ENCODE peak calls at places on chromosomes 4 and X, in four cellular contexts. M, Q, A and B are unnamed samples.

GRCh38 chr4:156762851-156763250 is 208.7 kb downstream of the PDGFC start:
- DNase-seq in M (no peak), Q (no peak), A (no peak), B (no peak)

GRCh38 chr4:136699905-136700304 is 832.4 kb downstream of the PCDH18 start:
- DNase-seq in M (no peak), Q (no peak), A (no peak), B (no peak)

GRCh38 chrX:128739539-128739938 is 687.3 kb upstream of the ACTRT1 start:
- DNase-seq in M (no peak), Q (no peak), A (no peak), B (no peak)

GRCh38 chr4:164779811-164780216 is 25.9 kb downstream of the SMIM31 start:
- DNase-seq in M (peak), Q (peak), A (peak), B (peak)

GRCh38 chr4:149987777-149988410 is 90.4 kb upstream of the DCLK2 start:
- DNase-seq in M (no peak), Q (no peak), A (no peak), B (no peak)

GRCh38 chr4:67727124-67727850 is 26.3 kb upstream of the UBA6 start:
- DNase-seq in M (peak), Q (no peak), A (no peak), B (no peak)

GRCh38 chr4:155062948-155063347 is 145.5 kb upstream of the NPY2R start:
- DNase-seq in M (no peak), Q (no peak), A (no peak), B (no peak)

GRCh38 chr4:123505077-123505456 is 108.5 kb downstream of the SPRY1 start:
- DNase-seq in M (peak), Q (no peak), A (no peak), B (no peak)

GRCh38 chrX:131802836-131803626 is 220.1 kb upstream of the STK26 start:
- DNase-seq in M (peak), Q (peak), A (peak), B (peak)

GRCh38 chr4:80307774-80308465 is 27.6 kb upstream of the CFAP299 start:
- DNase-seq in M (peak), Q (no peak), A (no peak), B (peak)

GRCh38 chr4:163344147-163345050 is 707 bp downstream of the NPY5R start:
- DNase-seq in M (no peak), Q (no peak), A (peak), B (no peak)

GRCh38 chr4:183289688-183290087 is 30.4 kb downstream of the CLDN22 start:
- DNase-seq in M (no peak), Q (no peak), A (peak), B (peak)

GRCh38 chr4:93764647-93765246 is 63.8 kb upstream of the ATOH1 start:
- DNase-seq in M (peak), Q (no peak), A (peak), B (peak)

GRCh38 chr4:76689079-76689817 is 208.7 kb downstream of the SOWAHB start:
- DNase-seq in M (peak), Q (no peak), A (peak), B (no peak)

GRCh38 chr4:74109116-74109791 is 10.3 kb upstream of the CXCL2 start:
- DNase-seq in M (peak), Q (no peak), A (peak), B (peak)

GRCh38 chrX:104750146-104750699 is 184.2 kb downstream of the IL1RAPL2 start:
- DNase-seq in M (no peak), Q (no peak), A (no peak), B (no peak)

GRCh38 chr4:30863031-30863430 is 142.9 kb downstream of the PCDH7 start:
- DNase-seq in M (peak), Q (no peak), A (no peak), B (no peak)

GRCh38 chr4:26858035-26858918 is 2.4 kb upstream of the STIM2 start:
- DNase-seq in M (no peak), Q (no peak), A (no peak), B (no peak)

GRCh38 chr4:129926936-129927335 is 831.0 kb downstream of the C4orf33 start:
- DNase-seq in M (no peak), Q (no peak), A (no peak), B (no peak)

GRCh38 chr4:151990201-151990600 is 229.4 kb upstream of the GATB start:
- DNase-seq in M (peak), Q (no peak), A (peak), B (no peak)

GRCh38 chr4:26732356-26732755 is 128.3 kb upstream of the STIM2 start:
- DNase-seq in M (no peak), Q (no peak), A (no peak), B (no peak)

GRCh38 chrX:662126-662525 is 31.5 kb downstream of the SHOX start:
- DNase-seq in M (no peak), Q (no peak), A (no peak), B (no peak)

GRCh38 chr4:61379406-61379805 is 179.3 kb downstream of the ADGRL3 start:
- DNase-seq in M (no peak), Q (no peak), A (no peak), B (no peak)

GRCh38 chr4:61385302-61385701 is 185.2 kb downstream of the ADGRL3 start:
- DNase-seq in M (no peak), Q (no peak), A (no peak), B (no peak)

GRCh38 chr4:61375316-61375715 is 175.2 kb downstream of the ADGRL3 start:
- DNase-seq in M (no peak), Q (no peak), A (no peak), B (no peak)

GRCh38 chr4:61376301-61376700 is 176.2 kb downstream of the ADGRL3 start:
- DNase-seq in M (no peak), Q (no peak), A (no peak), B (no peak)

GRCh38 chr4:61380865-61381264 is 180.7 kb downstream of the ADGRL3 start:
- DNase-seq in M (no peak), Q (no peak), A (no peak), B (no peak)
- TF ChIP-seq RAD21 in M (no peak), Q (no peak), A (no peak), B (no peak)

GRCh38 chr4:121863787-121864186 is 6.5 kb downstream of the BBS7 start:
- DNase-seq in M (no peak), Q (no peak), A (no peak), B (no peak)
- TF ChIP-seq RCOR1 in M (no peak), Q (no peak), A (no peak), B (no peak)

GRCh38 chr4:173332963-173333657 is 1.0 kb downstream of the HMGB2 start:
- DNase-seq in M (peak), Q (no peak), A (no peak), B (no peak)

GRCh38 chr4:173334085-173334890 is at the start of gene HMGB2:
- DNase-seq in M (peak), Q (peak), A (peak), B (peak)

GRCh38 chr4:173333658-173334084 is 487 bp downstream of the HMGB2 start:
- DNase-seq in M (peak), Q (no peak), A (peak), B (peak)

GRCh38 chr4:173337463-173337862 is 3.3 kb upstream of the HMGB2 start:
- DNase-seq in M (peak), Q (no peak), A (no peak), B (no peak)

DNA sequence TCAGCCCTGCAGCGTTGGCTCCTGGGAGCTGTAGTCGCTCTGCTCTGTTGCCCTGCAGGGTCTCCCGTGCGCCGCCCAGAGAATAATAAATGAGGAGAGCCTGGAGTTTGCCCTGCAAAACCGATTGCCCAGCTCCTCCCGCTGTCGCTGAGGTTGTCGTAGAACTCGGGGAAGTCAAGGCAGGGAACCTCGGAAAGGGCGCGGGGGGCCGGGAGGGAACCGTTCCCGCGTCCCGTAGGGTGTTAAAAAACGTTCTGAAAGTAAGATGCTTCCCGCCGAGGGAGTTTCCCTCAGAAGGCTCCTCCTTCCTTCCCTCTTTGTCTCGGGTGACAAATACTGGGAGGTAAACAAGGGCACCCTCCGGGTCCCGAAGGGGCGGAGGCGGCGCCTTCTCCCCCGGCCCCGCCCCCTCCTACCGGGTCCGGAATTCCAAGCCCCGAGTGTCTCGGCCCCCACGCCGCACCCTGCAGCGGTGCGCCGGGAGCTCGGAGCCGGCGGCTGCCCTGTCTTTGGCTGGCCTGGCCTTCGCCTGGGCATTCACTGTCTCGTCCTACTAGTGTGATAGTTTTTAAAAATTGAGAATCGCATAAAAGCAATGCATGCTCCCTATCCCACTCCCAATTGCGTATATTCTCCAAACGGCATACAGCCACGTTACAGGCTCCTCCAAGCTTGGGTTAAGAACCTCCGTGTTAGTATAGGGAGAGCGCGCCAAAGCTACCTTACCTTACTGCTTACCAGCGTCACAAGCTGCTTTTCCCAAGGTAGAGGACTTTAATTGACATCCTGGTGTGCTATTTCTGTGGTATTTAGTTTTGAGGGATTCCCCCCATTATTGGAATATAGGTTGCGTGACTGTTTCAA is 965 bp upstream of the HMGB2 start:
- DNase-seq in M (peak), Q (peak), A (peak), B (peak)
- TF ChIP-seq POLR2A in M (peak), Q (peak), A (peak), B (peak)

DNA sequence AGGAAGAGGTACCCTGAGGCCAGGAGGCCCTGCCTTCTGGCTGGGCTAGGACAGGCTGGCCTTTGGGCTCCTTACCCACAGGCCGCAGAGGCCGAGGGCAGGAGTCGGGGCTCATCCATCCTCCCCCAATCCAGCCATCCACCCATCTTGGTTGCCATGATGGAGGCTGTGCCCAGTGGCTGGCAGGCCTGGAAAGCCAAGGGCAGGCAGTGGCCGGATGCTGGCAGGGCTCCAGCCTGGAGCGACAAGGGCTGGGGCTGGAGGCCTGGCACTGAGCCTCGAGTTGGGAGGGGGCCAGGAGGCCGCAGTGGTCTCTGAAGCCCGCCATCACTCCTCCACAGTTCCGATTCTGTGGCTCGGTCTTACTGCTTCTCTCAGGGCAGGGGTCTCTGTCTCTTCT is 8.6 kb upstream of the BGN start:
- DNase-seq in M (no peak), Q (no peak), A (no peak), B (no peak)
- TF ChIP-seq RAD21 in M (no peak), Q (no peak), A (no peak), B (no peak)

GRCh38 chr4:98996056-98996941 is 778 bp downstream of the METAP1 start:
- DNase-seq in M (peak), Q (no peak), A (peak), B (no peak)
- TF ChIP-seq RCOR1 in M (no peak), Q (no peak), A (no peak), B (no peak)

DNA sequence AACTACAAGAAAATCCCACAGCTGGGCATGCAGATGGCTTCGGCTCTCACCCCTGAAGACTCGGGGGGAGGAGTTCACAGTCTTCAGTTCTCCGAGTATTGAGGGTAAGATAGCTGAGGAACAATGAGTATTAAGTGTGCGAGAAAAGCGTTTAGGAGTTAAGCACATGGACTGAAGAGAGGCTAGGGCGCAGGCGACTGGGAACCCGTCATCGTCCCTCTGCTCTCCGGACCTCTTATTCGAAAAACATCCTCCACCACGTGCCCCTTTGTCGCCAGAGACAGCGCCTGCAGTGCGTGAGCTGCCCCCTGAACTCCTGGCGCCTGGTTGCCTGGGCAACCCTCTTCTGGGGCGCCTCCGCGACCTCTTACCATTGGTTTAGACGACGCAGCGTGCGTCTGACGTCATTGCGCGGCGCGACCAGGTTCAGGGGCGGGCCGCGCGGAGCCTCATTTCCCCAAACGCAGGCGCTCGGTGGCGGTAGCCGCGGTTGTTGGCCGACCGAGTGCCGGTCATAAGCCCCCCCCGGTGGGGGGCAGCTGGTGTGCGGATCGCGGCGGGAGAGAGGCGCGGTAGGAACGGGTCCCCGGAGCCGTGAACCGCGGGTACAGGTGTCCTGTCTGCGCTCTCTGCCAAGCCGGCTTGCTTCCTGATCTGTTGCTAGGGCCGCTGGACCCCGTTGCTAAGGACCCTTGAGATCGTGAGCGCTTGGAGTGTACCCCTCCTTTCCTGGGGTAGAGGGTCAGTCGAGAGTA is at the start of gene PACRGL:
- DNase-seq in M (peak), Q (peak), A (peak), B (peak)
- TF ChIP-seq POLR2A in M (peak), Q (peak), A (peak), B (peak)

GRCh38 chr4:159163522-159163921 is 60.6 kb downstream of the RAPGEF2 start:
- DNase-seq in M (no peak), Q (no peak), A (no peak), B (no peak)

GRCh38 chr4:159158989-159159388 is 56.1 kb downstream of the RAPGEF2 start:
- DNase-seq in M (no peak), Q (no peak), A (no peak), B (no peak)

GRCh38 chr4:159160242-159160641 is 57.4 kb downstream of the RAPGEF2 start:
- DNase-seq in M (no peak), Q (no peak), A (peak), B (no peak)

GRCh38 chr4:159159611-159160010 is 56.7 kb downstream of the RAPGEF2 start:
- DNase-seq in M (no peak), Q (no peak), A (no peak), B (no peak)

GRCh38 chr4:159162576-159162975 is 59.7 kb downstream of the RAPGEF2 start:
- DNase-seq in M (no peak), Q (no peak), A (no peak), B (no peak)
- TF ChIP-seq RAD21 in M (no peak), Q (no peak), A (no peak), B (no peak)

DNA sequence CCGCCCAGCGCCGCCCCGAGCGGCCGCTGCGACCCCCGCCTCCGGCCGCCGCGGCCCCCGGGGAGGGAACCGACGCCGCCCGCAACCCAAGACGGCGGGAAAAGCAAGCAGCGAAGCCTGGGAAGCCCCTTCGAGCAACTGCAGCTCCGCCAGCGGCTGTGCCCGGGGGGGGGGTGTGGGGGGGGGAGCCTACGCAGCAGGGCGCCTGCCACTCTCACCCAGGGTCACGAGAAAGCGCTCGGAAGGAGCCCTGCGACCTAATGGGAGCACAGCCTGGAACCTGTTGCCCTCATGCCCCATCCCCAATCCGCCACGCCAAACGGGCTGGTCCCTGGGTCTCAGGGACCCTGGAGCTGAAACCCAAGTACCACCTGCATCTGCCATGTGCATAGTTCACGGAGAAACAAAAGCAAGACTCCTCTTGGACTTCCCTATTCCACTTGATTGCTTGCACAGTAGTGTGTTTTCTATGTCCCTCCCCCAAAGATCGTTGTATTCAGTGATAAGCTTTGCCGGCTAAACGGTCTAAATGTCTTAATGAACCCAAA is 318 bp upstream of the GAB3 start:
- DNase-seq in M (no peak), Q (no peak), A (no peak), B (peak)
- TF ChIP-seq RCOR1 in M (no peak), Q (no peak), A (no peak), B (no peak)

GRCh38 chrX:134457708-134458107 is 2.3 kb upstream of the HPRT1 start:
- DNase-seq in M (no peak), Q (no peak), A (no peak), B (no peak)

GRCh38 chrX:134462927-134463326 is 3.0 kb downstream of the HPRT1 start:
- DNase-seq in M (no peak), Q (no peak), A (no peak), B (no peak)

GRCh38 chrX:134459683-134460004 is 321 bp upstream of the HPRT1 start:
- DNase-seq in M (no peak), Q (no peak), A (no peak), B (no peak)

GRCh38 chrX:134460861-134461218 is 875 bp downstream of the HPRT1 start:
- DNase-seq in M (peak), Q (no peak), A (no peak), B (peak)

DNA sequence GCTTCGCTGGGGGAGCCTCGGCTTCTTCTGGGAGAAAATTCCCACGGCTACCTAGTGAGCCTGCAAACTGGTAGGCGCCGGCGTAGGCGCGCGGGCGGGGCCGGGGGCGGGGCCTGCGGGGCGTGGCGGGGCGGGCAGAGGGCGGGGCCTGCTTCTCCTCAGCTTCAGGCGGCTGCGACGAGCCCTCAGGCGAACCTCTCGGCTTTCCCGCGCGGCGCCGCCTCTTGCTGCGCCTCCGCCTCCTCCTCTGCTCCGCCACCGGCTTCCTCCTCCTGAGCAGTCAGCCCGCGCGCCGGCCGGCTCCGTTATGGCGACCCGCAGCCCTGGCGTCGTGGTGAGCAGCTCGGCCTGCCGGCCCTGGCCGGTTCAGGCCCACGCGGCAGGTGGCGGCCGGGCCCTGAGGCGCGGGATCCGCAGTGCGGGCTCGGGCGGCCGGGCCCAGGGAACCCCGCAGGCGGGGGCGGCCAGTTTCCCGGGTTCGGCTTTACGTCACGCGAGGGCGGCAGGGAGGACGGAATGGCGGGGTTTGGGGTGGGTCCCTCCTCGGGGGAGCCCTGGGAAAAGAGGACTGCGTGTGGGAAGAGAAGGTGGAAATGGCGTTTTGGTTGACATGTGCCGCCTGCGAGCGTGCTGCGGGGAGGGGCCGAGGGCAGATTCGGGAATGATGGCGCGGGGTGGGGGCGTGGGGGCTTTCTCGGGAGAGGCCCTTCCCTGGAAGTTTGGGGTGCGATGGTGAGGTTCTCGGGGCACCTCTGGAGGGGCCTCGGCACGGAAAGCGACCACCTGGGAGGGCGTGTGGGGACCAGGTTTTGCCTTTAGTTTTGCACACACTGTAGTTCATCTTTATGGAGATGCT is at the start of gene HPRT1:
- DNase-seq in M (peak), Q (no peak), A (peak), B (peak)
- TF ChIP-seq POLR2A in M (no peak), Q (peak), A (peak), B (peak)